ENCODE peak calls at places on chromosomes 1 and 21, in four cellular contexts. E, T, G and L are unnamed samples.

GRCh38 chr1:1306070-1306660 is 1.6 kb downstream of the ACAP3 start:
- DNase-seq in E (no peak), T (no peak), G (no peak), L (no peak)

GRCh38 chr21:39867198-39867650 is at the start of gene PCP4:
- DNase-seq in E (peak), T (peak), G (peak), L (no peak)

GRCh38 chr1:196034080-196034706 is 574.0 kb downstream of the KCNT2 start:
- DNase-seq in E (no peak), T (no peak), G (no peak), L (no peak)

GRCh38 chr21:34276711-34277425 is 86.9 kb upstream of the KCNE2 start:
- DNase-seq in E (no peak), T (no peak), G (no peak), L (no peak)

GRCh38 chr1:34213976-34214375 is 37.3 kb downstream of the C1orf94 start:
- DNase-seq in E (no peak), T (no peak), G (no peak), L (no peak)

GRCh38 chr21:36169465-36170128 is 13.0 kb downstream of the DOP1B start:
- DNase-seq in E (no peak), T (no peak), G (no peak), L (peak)

GRCh38 chr1:21696931-21697330 is 27.8 kb upstream of the RAP1GAP start:
- DNase-seq in E (no peak), T (no peak), G (no peak), L (no peak)

GRCh38 chr1:232978091-232978634 is 27.8 kb downstream of the NTPCR start:
- DNase-seq in E (peak), T (no peak), G (no peak), L (no peak)

GRCh38 chr1:226672217-226672838 is 66.8 kb downstream of the ITPKB start:
- DNase-seq in E (no peak), T (peak), G (no peak), L (no peak)

GRCh38 chr1:242788771-242789170 is 264.3 kb upstream of the PLD5 start:
- DNase-seq in E (no peak), T (no peak), G (no peak), L (no peak)

GRCh38 chr1:148161252-148161901 is 9.3 kb upstream of the NBPF11 start:
- DNase-seq in E (no peak), T (no peak), G (no peak), L (no peak)

GRCh38 chr1:24929091-24929875 is 793 bp downstream of the RUNX3 start:
- DNase-seq in E (no peak), T (no peak), G (peak), L (peak)
- TF ChIP-seq CTCF in E (no peak), T (no peak), G (no peak), L (no peak)

DNA sequence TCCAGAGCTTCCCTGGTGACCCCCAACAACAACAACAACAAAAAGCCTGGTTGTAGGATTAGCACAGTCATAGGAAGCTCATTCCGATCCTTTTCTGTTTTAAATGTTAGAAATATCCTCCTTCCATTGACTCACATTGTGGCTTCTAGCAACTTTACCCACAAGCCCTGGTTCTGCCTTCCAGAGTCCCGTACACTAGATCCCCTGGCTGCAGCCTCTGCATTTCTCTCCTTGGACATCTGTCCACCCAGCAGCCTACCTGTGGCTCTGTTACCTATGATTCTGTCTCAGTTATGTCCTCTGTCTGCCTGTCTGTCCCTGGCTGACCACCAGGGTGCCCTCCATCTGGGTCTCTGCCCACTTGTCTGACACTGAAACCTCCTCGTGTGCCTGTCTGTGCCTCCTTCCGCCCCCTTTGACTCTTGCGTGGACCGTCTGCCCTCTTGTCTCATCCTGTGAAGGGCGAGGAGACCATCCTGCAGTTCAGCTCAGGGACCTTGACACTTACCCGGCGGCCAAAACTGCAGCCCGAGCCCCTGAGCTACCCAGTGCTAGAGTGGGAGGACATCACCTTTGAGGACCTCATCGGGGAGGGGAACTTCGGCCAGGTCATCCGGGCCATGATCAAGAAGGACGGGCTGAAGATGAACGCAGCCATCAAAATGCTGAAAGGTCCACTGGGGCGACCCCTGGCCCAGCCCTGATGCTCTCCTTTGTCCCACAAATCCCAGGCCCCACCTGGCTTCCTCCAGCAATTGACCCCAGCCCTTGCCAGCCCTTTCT is 16.1 kb downstream of the TIE1 start:
- DNase-seq in E (no peak), T (no peak), G (no peak), L (no peak)
- TF ChIP-seq CTCF in E (no peak), T (no peak), G (peak), L (no peak)

GRCh38 chr1:5887436-5888290 is 104.6 kb downstream of the NPHP4 start:
- DNase-seq in E (no peak), T (no peak), G (peak), L (no peak)

GRCh38 chr1:5890346-5891106 is 101.7 kb downstream of the NPHP4 start:
- DNase-seq in E (no peak), T (no peak), G (no peak), L (no peak)

GRCh38 chr1:5889901-5890300 is 102.3 kb downstream of the NPHP4 start:
- DNase-seq in E (no peak), T (no peak), G (no peak), L (no peak)

GRCh38 chr1:5889462-5889861 is 102.8 kb downstream of the NPHP4 start:
- DNase-seq in E (no peak), T (no peak), G (no peak), L (no peak)

GRCh38 chr1:5888606-5889211 is 103.5 kb downstream of the NPHP4 start:
- DNase-seq in E (no peak), T (no peak), G (no peak), L (no peak)
- TF ChIP-seq CTCF in E (no peak), T (no peak), G (no peak), L (no peak)

GRCh38 chr1:45348020-45348419 is 7.8 kb upstream of the MUTYH start:
- DNase-seq in E (no peak), T (no peak), G (no peak), L (no peak)
- TF ChIP-seq CTCF in E (no peak), T (no peak), G (no peak), L (no peak)

GRCh38 chr1:215181518-215181917 is 99.0 kb downstream of the KCNK2 start:
- DNase-seq in E (no peak), T (no peak), G (no peak), L (no peak)
- TF ChIP-seq CTCF in E (no peak), T (no peak), G (no peak), L (no peak)

GRCh38 chr1:212718499-212718898 is 18.9 kb upstream of the BATF3 start:
- DNase-seq in E (no peak), T (no peak), G (no peak), L (no peak)
- TF ChIP-seq CTCF in E (no peak), T (no peak), G (no peak), L (peak)

DNA sequence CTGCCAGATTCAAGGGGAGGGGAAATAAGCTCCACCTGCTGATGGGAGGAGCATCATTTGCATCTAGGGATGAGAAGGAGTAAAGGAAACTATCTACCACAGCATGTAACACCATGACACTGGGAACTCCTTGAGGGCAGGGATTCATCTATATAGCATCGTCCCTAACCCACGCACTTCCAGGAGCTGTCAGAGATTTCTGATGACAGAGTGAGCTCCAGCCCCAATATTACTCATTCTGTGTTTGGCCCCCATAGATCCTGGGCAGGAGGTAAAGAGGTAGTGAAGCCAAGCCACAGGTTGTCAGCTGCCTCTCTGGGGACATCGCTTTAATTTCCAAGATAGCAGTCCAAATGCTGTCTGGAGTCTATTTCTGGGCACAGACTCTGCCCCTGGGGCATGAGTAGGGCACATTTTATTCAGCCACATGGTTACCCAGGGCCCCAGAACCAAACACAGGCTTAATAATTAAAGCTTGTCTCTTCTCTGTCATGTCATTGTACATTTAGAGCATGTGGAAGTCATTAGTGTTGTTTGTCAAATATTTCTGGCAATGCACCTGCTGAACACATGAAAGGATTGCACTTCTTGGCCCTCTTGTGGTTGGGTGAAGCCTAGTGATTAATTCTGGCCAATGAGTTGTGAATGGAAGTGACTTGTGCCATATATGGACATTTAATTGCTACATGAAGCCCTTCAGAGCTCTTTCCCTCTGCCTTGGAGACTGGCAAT is 105.9 kb upstream of the POU3F1 start:
- DNase-seq in E (peak), T (no peak), G (no peak), L (no peak)
- TF ChIP-seq CTCF in E (no peak), T (no peak), G (peak), L (no peak)

GRCh38 chr1:152580433-152580832 is at the start of gene LCE3D:
- DNase-seq in E (no peak), T (no peak), G (no peak), L (no peak)
- TF ChIP-seq CTCF in E (no peak), T (no peak), G (no peak), L (no peak)